ENCODE peak calls at places on chromosome 4, in four cellular contexts. One of them, this sample, is unnamed.

GRCh38 chr4:79294064-79294463 is 31.8 kb downstream of the NAA11 start:
- DNase-seq in SK-N-SH: no peak
- DNase-seq in HepG2: peak; percentile 60
- DNase-seq in K562: peak; percentile 10
- DNase-seq in this sample: no peak

GRCh38 chr4:6338175-6338950 is 68.7 kb downstream of the WFS1 start:
- DNase-seq in K562: no peak
- DNase-seq in HepG2: no peak
- DNase-seq in SK-N-SH: no peak
- DNase-seq in this sample: no peak

GRCh38 chr4:125191252-125191651 is 123.5 kb upstream of the FAT4 start:
- DNase-seq in HepG2: no peak
- DNase-seq in K562: no peak
- DNase-seq in SK-N-SH: no peak
- DNase-seq in this sample: no peak

GRCh38 chr4:122576261-122577188 is 44.3 kb downstream of the IL21 start:
- DNase-seq in HepG2: peak; percentile 46
- DNase-seq in K562: peak; percentile 55
- DNase-seq in SK-N-SH: peak; percentile 16
- DNase-seq in this sample: no peak

GRCh38 chr4:154491341-154491679 is 289 bp downstream of the DCHS2 start:
- DNase-seq in HepG2: no peak
- DNase-seq in SK-N-SH: peak; percentile 35
- DNase-seq in K562: no peak
- DNase-seq in this sample: no peak

GRCh38 chr4:38994135-38994534 is 38.1 kb downstream of the TMEM156 start:
- DNase-seq in HepG2: no peak
- DNase-seq in K562: no peak
- DNase-seq in SK-N-SH: no peak
- DNase-seq in this sample: no peak

GRCh38 chr4:141913928-141914327 is 277.5 kb downstream of the IL15 start:
- DNase-seq in SK-N-SH: no peak
- DNase-seq in HepG2: no peak
- DNase-seq in K562: no peak
- DNase-seq in this sample: no peak

GRCh38 chr4:114116861-114117260 is 137.4 kb upstream of the ARSJ start:
- DNase-seq in HepG2: no peak
- DNase-seq in K562: no peak
- DNase-seq in SK-N-SH: no peak
- DNase-seq in this sample: no peak

GRCh38 chr4:110869862-110870577 is 247.1 kb upstream of the PITX2 start:
- DNase-seq in K562: no peak
- DNase-seq in HepG2: no peak
- DNase-seq in SK-N-SH: no peak
- DNase-seq in this sample: no peak

GRCh38 chr4:16442296-16442695 is 216.0 kb upstream of the TAPT1 start:
- DNase-seq in K562: no peak
- DNase-seq in HepG2: no peak
- DNase-seq in SK-N-SH: no peak
- DNase-seq in this sample: no peak

GRCh38 chr4:85318415-85318814 is 156.5 kb upstream of the ARHGAP24 start:
- DNase-seq in K562: no peak
- DNase-seq in HepG2: no peak
- DNase-seq in SK-N-SH: no peak
- DNase-seq in this sample: no peak

GRCh38 chr4:158020734-158021346 is 152.0 kb downstream of the GASK1B start:
- DNase-seq in SK-N-SH: no peak
- DNase-seq in K562: no peak
- DNase-seq in HepG2: peak; percentile 44
- DNase-seq in this sample: no peak

GRCh38 chr4:129342820-129343219 is 246.9 kb downstream of the C4orf33 start:
- DNase-seq in K562: no peak
- DNase-seq in SK-N-SH: no peak
- DNase-seq in HepG2: peak; percentile 11
- DNase-seq in this sample: peak; percentile 87

GRCh38 chr4:73698217-73698616 is 42.2 kb upstream of the CXCL8 start:
- DNase-seq in K562: no peak
- DNase-seq in HepG2: no peak
- DNase-seq in SK-N-SH: no peak
- DNase-seq in this sample: no peak

GRCh38 chr4:57136281-57136680 is 26.1 kb upstream of the IGFBP7 start:
- DNase-seq in HepG2: no peak
- DNase-seq in K562: no peak
- DNase-seq in SK-N-SH: no peak
- DNase-seq in this sample: no peak

GRCh38 chr4:13678186-13678924 is 50.8 kb upstream of the BOD1L1 start:
- DNase-seq in HepG2: no peak
- DNase-seq in SK-N-SH: no peak
- DNase-seq in K562: no peak
- DNase-seq in this sample: no peak

GRCh38 chr4:40314951-40315350 is 20.2 kb upstream of the CHRNA9 start:
- DNase-seq in SK-N-SH: no peak
- DNase-seq in HepG2: no peak
- DNase-seq in K562: no peak
- DNase-seq in this sample: peak; percentile 83

GRCh38 chr4:40321671-40322131 is 13.4 kb upstream of the CHRNA9 start:
- DNase-seq in SK-N-SH: no peak
- DNase-seq in HepG2: no peak
- DNase-seq in K562: no peak
- DNase-seq in this sample: no peak

GRCh38 chr4:40317921-40318658 is 17.0 kb upstream of the CHRNA9 start:
- DNase-seq in K562: no peak
- DNase-seq in SK-N-SH: no peak
- DNase-seq in HepG2: no peak
- DNase-seq in this sample: no peak

GRCh38 chr4:40316333-40316781 is 18.8 kb upstream of the CHRNA9 start:
- DNase-seq in HepG2: no peak
- DNase-seq in SK-N-SH: no peak
- DNase-seq in K562: no peak
- DNase-seq in this sample: peak; percentile 38

DNA sequence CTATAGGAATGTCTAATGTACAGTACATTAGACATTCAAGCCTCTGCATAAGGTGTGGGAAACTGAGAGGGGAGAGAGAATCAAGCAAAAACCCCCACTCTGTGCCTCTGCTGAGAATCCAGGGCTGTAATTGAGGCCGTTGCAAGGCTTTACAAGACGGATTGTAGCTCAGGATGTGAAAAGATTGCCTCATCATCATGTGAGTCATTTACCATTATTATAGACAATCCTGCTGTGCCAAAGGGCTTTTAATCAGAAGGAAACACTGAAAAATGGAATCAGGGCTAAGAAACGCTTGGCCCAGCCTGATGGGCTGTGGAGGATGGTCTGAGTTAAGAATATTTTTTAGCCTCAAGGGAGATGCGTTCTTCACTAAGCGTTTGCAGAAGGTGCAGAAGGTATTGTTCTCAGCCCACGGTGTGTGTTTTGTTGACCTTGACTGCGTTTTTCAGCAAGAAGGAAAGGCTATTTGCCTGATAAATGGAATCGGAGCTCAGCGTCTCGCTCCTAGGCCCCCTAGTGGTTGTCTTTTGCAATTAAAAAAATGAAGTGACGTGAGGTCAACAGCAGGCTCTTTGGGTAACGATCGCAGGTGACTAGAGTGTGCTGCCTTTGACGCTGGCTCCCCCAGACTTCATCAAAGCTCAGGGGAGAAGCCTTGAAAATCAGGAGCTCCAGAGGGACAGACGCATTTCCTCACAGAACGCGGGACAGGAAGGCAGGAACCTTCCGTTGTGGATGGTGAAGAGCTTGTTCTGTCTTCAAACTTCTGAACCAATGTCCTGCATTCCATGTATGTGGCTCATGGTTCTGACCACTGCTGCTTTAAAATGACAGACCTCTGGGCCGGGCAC is 18.1 kb upstream of the CHRNA9 start:
- DNase-seq in HepG2: peak; percentile 47
- DNase-seq in SK-N-SH: peak; percentile 57
- DNase-seq in K562: peak; percentile 63
- DNase-seq in this sample: peak; percentile 79
- TF ChIP-seq REST in HepG2: no peak
- TF ChIP-seq REST in SK-N-SH: no peak
- TF ChIP-seq REST in K562: no peak
- TF ChIP-seq REST in this sample: no peak

GRCh38 chr4:2938906-2939305 is 24.3 kb downstream of the NOP14 start:
- DNase-seq in HepG2: no peak
- DNase-seq in K562: no peak
- DNase-seq in SK-N-SH: no peak
- DNase-seq in this sample: no peak

GRCh38 chr4:2939383-2940243 is 23.6 kb downstream of the NOP14 start:
- DNase-seq in HepG2: no peak
- DNase-seq in K562: no peak
- DNase-seq in SK-N-SH: no peak
- DNase-seq in this sample: no peak

GRCh38 chr4:2942037-2942531 is 21.1 kb downstream of the NOP14 start:
- DNase-seq in HepG2: no peak
- DNase-seq in K562: no peak
- DNase-seq in SK-N-SH: no peak
- DNase-seq in this sample: no peak

GRCh38 chr4:2941138-2942036 is 21.8 kb downstream of the NOP14 start:
- DNase-seq in HepG2: no peak
- DNase-seq in K562: no peak
- DNase-seq in SK-N-SH: no peak
- DNase-seq in this sample: no peak

GRCh38 chr4:2940267-2941137 is 22.7 kb downstream of the NOP14 start:
- DNase-seq in K562: no peak
- DNase-seq in HepG2: no peak
- DNase-seq in SK-N-SH: no peak
- DNase-seq in this sample: no peak
- TF ChIP-seq POLR2AphosphoS5 in K562: no peak
- TF ChIP-seq POLR2AphosphoS5 in HepG2: no peak
- TF ChIP-seq POLR2AphosphoS5 in SK-N-SH: no peak
- TF ChIP-seq POLR2AphosphoS5 in this sample: no peak

DNA sequence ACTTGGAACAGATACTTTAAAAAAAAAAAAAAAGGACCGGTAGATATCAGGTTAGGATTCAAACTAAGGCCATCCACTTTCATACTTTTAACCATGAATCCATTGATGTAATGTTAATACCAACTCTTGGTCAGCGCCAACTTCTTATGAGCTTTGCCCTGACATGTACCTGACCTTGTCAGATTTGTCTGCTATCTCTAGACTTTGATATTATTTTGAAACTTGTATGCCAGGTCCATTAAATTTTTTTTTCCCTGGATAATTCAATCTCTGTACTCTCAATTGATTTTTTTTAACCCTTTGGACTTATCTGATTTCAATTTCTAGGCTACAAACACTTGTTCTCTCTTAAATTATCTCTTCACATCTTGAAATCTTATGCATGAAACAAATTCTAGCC is 27.2 kb upstream of the UGT2B7 start:
- DNase-seq in HepG2: no peak
- DNase-seq in SK-N-SH: no peak
- DNase-seq in K562: no peak
- DNase-seq in this sample: no peak
- TF ChIP-seq REST in HepG2: no peak
- TF ChIP-seq REST in SK-N-SH: no peak
- TF ChIP-seq REST in K562: no peak
- TF ChIP-seq REST in this sample: no peak

DNA sequence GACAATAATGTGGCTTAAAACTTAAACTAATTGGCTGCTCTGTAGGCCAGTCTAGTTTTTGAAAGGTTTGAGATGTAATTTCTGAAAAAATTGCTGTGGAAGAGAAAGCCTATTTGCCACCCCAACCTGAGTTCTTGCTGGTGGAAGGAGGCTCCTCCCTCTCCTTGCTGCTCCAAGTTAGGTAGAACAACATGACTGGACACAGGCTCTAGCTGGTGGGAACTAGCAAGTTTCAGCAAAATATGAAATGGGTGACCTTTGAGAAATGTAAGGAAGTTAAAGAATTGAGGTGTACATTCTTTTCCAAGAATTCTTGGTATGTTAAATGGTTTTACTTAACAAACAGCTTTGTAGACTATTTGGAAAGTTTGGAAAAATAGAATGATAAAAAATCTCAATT is 8.0 kb downstream of the RPL34 start:
- DNase-seq in HepG2: no peak
- DNase-seq in K562: no peak
- DNase-seq in SK-N-SH: no peak
- DNase-seq in this sample: no peak
- TF ChIP-seq POLR2AphosphoS5 in HepG2: no peak
- TF ChIP-seq POLR2AphosphoS5 in K562: no peak
- TF ChIP-seq POLR2AphosphoS5 in SK-N-SH: peak; percentile 11
- TF ChIP-seq POLR2AphosphoS5 in this sample: no peak

GRCh38 chr4:166734797-166735196 is 499.5 kb downstream of the SPOCK3 start:
- DNase-seq in HepG2: no peak
- DNase-seq in SK-N-SH: no peak
- DNase-seq in K562: no peak
- DNase-seq in this sample: no peak
- TF ChIP-seq REST in HepG2: no peak
- TF ChIP-seq REST in SK-N-SH: no peak
- TF ChIP-seq REST in K562: no peak
- TF ChIP-seq REST in this sample: no peak

DNA sequence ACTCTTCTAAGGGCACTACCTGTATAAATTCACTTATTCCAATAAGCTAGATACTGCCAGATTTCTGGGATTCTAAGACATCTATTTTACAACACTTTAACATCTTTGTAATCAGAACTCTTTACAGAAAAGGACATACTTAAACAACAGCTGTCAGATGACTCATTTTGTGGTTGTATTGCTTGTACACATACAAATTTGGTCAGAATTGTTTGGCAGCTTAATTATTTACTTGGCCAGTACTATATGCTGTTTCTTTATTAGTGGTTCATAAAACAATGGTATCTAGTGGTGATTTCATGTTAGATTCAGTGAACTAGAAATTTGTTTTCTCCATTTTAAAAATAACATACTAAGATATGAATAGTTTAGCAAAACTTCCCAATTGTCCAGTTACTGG is 27.2 kb downstream of the PALLD start:
- DNase-seq in K562: no peak
- DNase-seq in SK-N-SH: no peak
- DNase-seq in HepG2: no peak
- DNase-seq in this sample: no peak
- TF ChIP-seq POLR2AphosphoS5 in K562: no peak
- TF ChIP-seq POLR2AphosphoS5 in SK-N-SH: no peak
- TF ChIP-seq POLR2AphosphoS5 in HepG2: no peak
- TF ChIP-seq POLR2AphosphoS5 in this sample: no peak

This sample was measured in HL-60.